ENCODE peak calls at places on chromosomes 5 and 9, in four cellular contexts. V is activated CD4-positive, CD25-positive, alpha-beta regulatory T cell treated with anti-CD3 and anti-CD28 coated beads, Interleukin-2, amount 50 U/mL, for 16 hours; D is smooth muscle cell of the brain vasculature; W is stimulated activated CD4-positive, alpha-beta T cell treated with anti-CD3 and anti-CD28 coated beads, Interleukin-2, amount 100 ng/mL, for 48 hours. C is an unnamed sample.

GRCh38 chr5:99058466-99058865 is 129.7 kb upstream of the CHD1 start:
- DNase-seq in D (no peak), V (no peak), W (no peak), C (no peak)

GRCh38 chr9:19513671-19514275 is 105.0 kb downstream of the ACER2 start:
- DNase-seq in W (no peak), V (no peak), D (no peak), C (no peak)

GRCh38 chr9:70412678-70413426 is 1.6 kb downstream of the KLF9 start:
- DNase-seq in V (no peak), W (peak), D (no peak), C (no peak)

GRCh38 chr5:151068189-151068570 is 12.7 kb downstream of the TNIP1 start:
- DNase-seq in V (no peak), W (no peak), D (no peak), C (no peak)

GRCh38 chr5:69007726-69008368 is 86.0 kb upstream of the SLC30A5 start:
- DNase-seq in V (peak), D (no peak), W (peak), C (peak)

GRCh38 chr5:57834829-57835554 is 352.4 kb upstream of the ACTBL2 start:
- DNase-seq in W (no peak), D (no peak), V (no peak), C (peak)

GRCh38 chr9:133702798-133703570 is 35.2 kb downstream of the SARDH start:
- DNase-seq in V (no peak), W (no peak), D (no peak), C (no peak)

GRCh38 chr5:40333459-40334241 is 346.1 kb upstream of the PTGER4 start:
- DNase-seq in V (no peak), D (no peak), W (no peak), C (no peak)

GRCh38 chr5:125424374-125424773 is 677.9 kb upstream of the ZNF608 start:
- DNase-seq in D (no peak), V (no peak), W (no peak), C (no peak)

GRCh38 chr9:132985489-132985888 is 7.0 kb downstream of the GFI1B start:
- DNase-seq in D (no peak), V (no peak), W (no peak), C (no peak)

GRCh38 chr9:70081120-70081495 is 37.5 kb downstream of the MAMDC2 start:
- DNase-seq in V (no peak), W (no peak), D (no peak), C (no peak)

GRCh38 chr9:108545446-108545845 is 310.3 kb downstream of the ACTL7B start:
- DNase-seq in V (no peak), W (no peak), D (no peak), C (no peak)

GRCh38 chr5:159947708-159948358 is 31.6 kb downstream of the ADRA1B start:
- DNase-seq in V (no peak), W (no peak), D (no peak), C (no peak)

GRCh38 chr5:28896949-28897348 is 1858.6 kb upstream of the CDH9 start:
- DNase-seq in W (no peak), V (no peak), D (no peak), C (no peak)

GRCh38 chr5:34775886-34776285 is 63.1 kb upstream of the TTC23L start:
- DNase-seq in D (no peak), V (no peak), W (no peak), C (no peak)

GRCh38 chr9:34016149-34016548 is 32.5 kb downstream of the UBAP2 start:
- DNase-seq in D (no peak), V (no peak), W (no peak), C (no peak)

GRCh38 chr9:131006601-131007000 is 2.4 kb upstream of the LAMC3 start:
- DNase-seq in W (no peak), D (no peak), V (no peak), C (no peak)

GRCh38 chr9:3437031-3437430 is 88.8 kb downstream of the RFX3 start:
- DNase-seq in D (no peak), V (no peak), W (no peak), C (no peak)

GRCh38 chr9:77945798-77946197 is 85.8 kb downstream of the GNAQ start:
- DNase-seq in D (no peak), W (no peak), V (no peak), C (no peak)

GRCh38 chr5:173329370-173330150 is 1.3 kb upstream of the STC2 start:
- DNase-seq in D (no peak), V (no peak), W (peak), C (no peak)

GRCh38 chr5:138552700-138553099 is 9.7 kb upstream of the ETF1 start:
- DNase-seq in W (no peak), V (no peak), D (no peak), C (no peak)